ENCODE peak calls at places on chromosomes 12 and 14, in eight cellular contexts. One of them, this sample, is unnamed.

GRCh38 chr14:22221508-22221907 is 367.5 kb downstream of the DAD1 start:
- DNase-seq in activated CD4-positive, alpha-beta T cell treated with anti-CD3 and anti-CD28 coated beads for 48 hours: no peak
- DNase-seq in LoVo: peak
- DNase-seq in GDM1: no peak
- DNase-seq in NCI-H2029 treated with DMSO at 0.1 percent for 48 hours: no peak
- DNase-seq in activated CD8-positive, alpha-beta T cell treated with anti-CD3 and anti-CD28 coated beads, Interleukin-2, amount 10 ng/mL, durations not matched to agents 7 days and 5 days: no peak
- DNase-seq in cardiac muscle cell: no peak
- DNase-seq in anterior cingulate cortex: no peak
- DNase-seq in this sample: peak

GRCh38 chr12:6161124-6161882 is 36.8 kb upstream of the VWF start:
- DNase-seq in GDM1: no peak
- DNase-seq in activated CD8-positive, alpha-beta T cell treated with anti-CD3 and anti-CD28 coated beads, Interleukin-2, amount 10 ng/mL, durations not matched to agents 7 days and 5 days: no peak
- DNase-seq in NCI-H2029 treated with DMSO at 0.1 percent for 48 hours: no peak
- DNase-seq in LoVo: no peak
- DNase-seq in cardiac muscle cell: no peak
- DNase-seq in activated CD4-positive, alpha-beta T cell treated with anti-CD3 and anti-CD28 coated beads for 48 hours: no peak
- DNase-seq in anterior cingulate cortex: no peak
- DNase-seq in this sample: no peak

GRCh38 chr12:124583854-124584253 is 16.4 kb upstream of the NCOR2 start:
- DNase-seq in cardiac muscle cell: no peak
- DNase-seq in anterior cingulate cortex: no peak
- DNase-seq in activated CD4-positive, alpha-beta T cell treated with anti-CD3 and anti-CD28 coated beads for 48 hours: no peak
- DNase-seq in LoVo: no peak
- DNase-seq in GDM1: no peak
- DNase-seq in activated CD8-positive, alpha-beta T cell treated with anti-CD3 and anti-CD28 coated beads, Interleukin-2, amount 10 ng/mL, durations not matched to agents 7 days and 5 days: no peak
- DNase-seq in NCI-H2029 treated with DMSO at 0.1 percent for 48 hours: no peak
- DNase-seq in this sample: no peak

GRCh38 chr14:87283547-87283946 is 709.4 kb downstream of the GALC start:
- DNase-seq in activated CD4-positive, alpha-beta T cell treated with anti-CD3 and anti-CD28 coated beads for 48 hours: no peak
- DNase-seq in NCI-H2029 treated with DMSO at 0.1 percent for 48 hours: no peak
- DNase-seq in anterior cingulate cortex: no peak
- DNase-seq in GDM1: no peak
- DNase-seq in activated CD8-positive, alpha-beta T cell treated with anti-CD3 and anti-CD28 coated beads, Interleukin-2, amount 10 ng/mL, durations not matched to agents 7 days and 5 days: no peak
- DNase-seq in LoVo: no peak
- DNase-seq in cardiac muscle cell: no peak
- DNase-seq in this sample: no peak

GRCh38 chr14:104316121-104316722 is 177.8 kb downstream of the KIF26A start:
- DNase-seq in NCI-H2029 treated with DMSO at 0.1 percent for 48 hours: no peak
- DNase-seq in LoVo: no peak
- DNase-seq in activated CD4-positive, alpha-beta T cell treated with anti-CD3 and anti-CD28 coated beads for 48 hours: no peak
- DNase-seq in anterior cingulate cortex: no peak
- DNase-seq in activated CD8-positive, alpha-beta T cell treated with anti-CD3 and anti-CD28 coated beads, Interleukin-2, amount 10 ng/mL, durations not matched to agents 7 days and 5 days: no peak
- DNase-seq in GDM1: no peak
- DNase-seq in cardiac muscle cell: no peak
- DNase-seq in this sample: no peak

GRCh38 chr12:97616936-97617335 is 154.3 kb downstream of the RMST start:
- DNase-seq in activated CD8-positive, alpha-beta T cell treated with anti-CD3 and anti-CD28 coated beads, Interleukin-2, amount 10 ng/mL, durations not matched to agents 7 days and 5 days: no peak
- DNase-seq in LoVo: no peak
- DNase-seq in GDM1: no peak
- DNase-seq in cardiac muscle cell: no peak
- DNase-seq in anterior cingulate cortex: peak
- DNase-seq in activated CD4-positive, alpha-beta T cell treated with anti-CD3 and anti-CD28 coated beads for 48 hours: no peak
- DNase-seq in NCI-H2029 treated with DMSO at 0.1 percent for 48 hours: no peak
- DNase-seq in this sample: no peak

GRCh38 chr12:93128332-93128707 is 199.2 kb upstream of the EEA1 start:
- DNase-seq in anterior cingulate cortex: no peak
- DNase-seq in NCI-H2029 treated with DMSO at 0.1 percent for 48 hours: peak
- DNase-seq in activated CD4-positive, alpha-beta T cell treated with anti-CD3 and anti-CD28 coated beads for 48 hours: no peak
- DNase-seq in cardiac muscle cell: no peak
- DNase-seq in LoVo: no peak
- DNase-seq in activated CD8-positive, alpha-beta T cell treated with anti-CD3 and anti-CD28 coated beads, Interleukin-2, amount 10 ng/mL, durations not matched to agents 7 days and 5 days: no peak
- DNase-seq in GDM1: no peak
- DNase-seq in this sample: no peak

GRCh38 chr14:89265229-89265628 is 151.8 kb downstream of the FOXN3 start:
- DNase-seq in GDM1: no peak
- DNase-seq in activated CD8-positive, alpha-beta T cell treated with anti-CD3 and anti-CD28 coated beads, Interleukin-2, amount 10 ng/mL, durations not matched to agents 7 days and 5 days: no peak
- DNase-seq in NCI-H2029 treated with DMSO at 0.1 percent for 48 hours: no peak
- DNase-seq in LoVo: no peak
- DNase-seq in cardiac muscle cell: no peak
- DNase-seq in anterior cingulate cortex: no peak
- DNase-seq in activated CD4-positive, alpha-beta T cell treated with anti-CD3 and anti-CD28 coated beads for 48 hours: no peak
- DNase-seq in this sample: no peak

GRCh38 chr14:44620106-44621019 is 113.3 kb upstream of the FSCB start:
- DNase-seq in activated CD8-positive, alpha-beta T cell treated with anti-CD3 and anti-CD28 coated beads, Interleukin-2, amount 10 ng/mL, durations not matched to agents 7 days and 5 days: no peak
- DNase-seq in NCI-H2029 treated with DMSO at 0.1 percent for 48 hours: no peak
- DNase-seq in LoVo: no peak
- DNase-seq in activated CD4-positive, alpha-beta T cell treated with anti-CD3 and anti-CD28 coated beads for 48 hours: no peak
- DNase-seq in anterior cingulate cortex: no peak
- DNase-seq in cardiac muscle cell: peak
- DNase-seq in GDM1: no peak
- DNase-seq in this sample: no peak

GRCh38 chr12:132395192-132395907 is 66.0 kb upstream of the GALNT9 start:
- DNase-seq in LoVo: no peak
- DNase-seq in activated CD4-positive, alpha-beta T cell treated with anti-CD3 and anti-CD28 coated beads for 48 hours: no peak
- DNase-seq in cardiac muscle cell: no peak
- DNase-seq in GDM1: no peak
- DNase-seq in anterior cingulate cortex: no peak
- DNase-seq in activated CD8-positive, alpha-beta T cell treated with anti-CD3 and anti-CD28 coated beads, Interleukin-2, amount 10 ng/mL, durations not matched to agents 7 days and 5 days: no peak
- DNase-seq in NCI-H2029 treated with DMSO at 0.1 percent for 48 hours: no peak
- DNase-seq in this sample: no peak

GRCh38 chr12:2273288-2273687 is 220.5 kb downstream of the CACNA1C start:
- DNase-seq in cardiac muscle cell: no peak
- DNase-seq in activated CD8-positive, alpha-beta T cell treated with anti-CD3 and anti-CD28 coated beads, Interleukin-2, amount 10 ng/mL, durations not matched to agents 7 days and 5 days: no peak
- DNase-seq in activated CD4-positive, alpha-beta T cell treated with anti-CD3 and anti-CD28 coated beads for 48 hours: no peak
- DNase-seq in NCI-H2029 treated with DMSO at 0.1 percent for 48 hours: no peak
- DNase-seq in anterior cingulate cortex: peak
- DNase-seq in LoVo: no peak
- DNase-seq in GDM1: no peak
- DNase-seq in this sample: peak

GRCh38 chr14:61698216-61698980 is 3.1 kb downstream of the HIF1A start:
- DNase-seq in NCI-H2029 treated with DMSO at 0.1 percent for 48 hours: no peak
- DNase-seq in LoVo: no peak
- DNase-seq in cardiac muscle cell: peak
- DNase-seq in activated CD4-positive, alpha-beta T cell treated with anti-CD3 and anti-CD28 coated beads for 48 hours: no peak
- DNase-seq in GDM1: peak
- DNase-seq in anterior cingulate cortex: no peak
- DNase-seq in activated CD8-positive, alpha-beta T cell treated with anti-CD3 and anti-CD28 coated beads, Interleukin-2, amount 10 ng/mL, durations not matched to agents 7 days and 5 days: no peak
- DNase-seq in this sample: no peak

GRCh38 chr14:68787235-68787727 is 5.6 kb downstream of the ZFP36L1 start:
- DNase-seq in GDM1: no peak
- DNase-seq in NCI-H2029 treated with DMSO at 0.1 percent for 48 hours: no peak
- DNase-seq in LoVo: no peak
- DNase-seq in activated CD4-positive, alpha-beta T cell treated with anti-CD3 and anti-CD28 coated beads for 48 hours: peak
- DNase-seq in activated CD8-positive, alpha-beta T cell treated with anti-CD3 and anti-CD28 coated beads, Interleukin-2, amount 10 ng/mL, durations not matched to agents 7 days and 5 days: peak
- DNase-seq in cardiac muscle cell: no peak
- DNase-seq in anterior cingulate cortex: no peak
- DNase-seq in this sample: peak

GRCh38 chr14:45085004-45085403 is 1.1 kb downstream of the PRPF39 start:
- DNase-seq in GDM1: no peak
- DNase-seq in LoVo: no peak
- DNase-seq in activated CD8-positive, alpha-beta T cell treated with anti-CD3 and anti-CD28 coated beads, Interleukin-2, amount 10 ng/mL, durations not matched to agents 7 days and 5 days: no peak
- DNase-seq in activated CD4-positive, alpha-beta T cell treated with anti-CD3 and anti-CD28 coated beads for 48 hours: no peak
- DNase-seq in cardiac muscle cell: peak
- DNase-seq in NCI-H2029 treated with DMSO at 0.1 percent for 48 hours: no peak
- DNase-seq in anterior cingulate cortex: no peak
- DNase-seq in this sample: peak

GRCh38 chr14:68284834-68285233 is 465.3 kb downstream of the RAD51B start:
- DNase-seq in LoVo: no peak
- DNase-seq in cardiac muscle cell: no peak
- DNase-seq in activated CD8-positive, alpha-beta T cell treated with anti-CD3 and anti-CD28 coated beads, Interleukin-2, amount 10 ng/mL, durations not matched to agents 7 days and 5 days: no peak
- DNase-seq in activated CD4-positive, alpha-beta T cell treated with anti-CD3 and anti-CD28 coated beads for 48 hours: no peak
- DNase-seq in anterior cingulate cortex: no peak
- DNase-seq in NCI-H2029 treated with DMSO at 0.1 percent for 48 hours: no peak
- DNase-seq in GDM1: no peak
- DNase-seq in this sample: no peak